ENCODE peak calls at places on chromosomes 3 and 15, in seven cellular contexts. R is CD4-positive, alpha-beta T cell; H is heart left ventricle; Y is HCT116; A is cardiac fibroblast; V is mucosa of descending colon; Z is AG10803. S is an unnamed sample.

GRCh38 chr3:13479332-13479581 is 849 bp upstream of the HDAC11 start:
- DNase-seq in H (no peak), Y (no peak), V (no peak), Z (no peak), R (no peak), A (no peak), S (no peak)

GRCh38 chr15:90585863-90586262 is 56.1 kb downstream of the CRTC3 start:
- DNase-seq in V (no peak), H (no peak), A (peak), R (no peak), Y (no peak), Z (peak), S (no peak)

GRCh38 chr3:140341817-140342403 is 336.0 kb upstream of the TRIM42 start:
- DNase-seq in A (no peak), V (no peak), R (no peak), H (no peak), Y (no peak), Z (no peak), S (no peak)

GRCh38 chr3:195003893-195004289 is 267.1 kb downstream of the XXYLT1 start:
- DNase-seq in H (no peak), V (no peak), Y (no peak), Z (no peak), R (no peak), A (no peak), S (peak)

GRCh38 chr15:29294732-29295131 is 25.1 kb upstream of the NSMCE3 start:
- DNase-seq in R (no peak), V (no peak), Y (no peak), H (no peak), Z (no peak), A (no peak), S (no peak)

GRCh38 chr3:151439652-151440125 is 21.2 kb downstream of the IGSF10 start:
- DNase-seq in R (no peak), Y (peak), V (no peak), H (no peak), A (peak), Z (peak), S (no peak)

GRCh38 chr15:98596885-98597343 is 51.4 kb upstream of the IGF1R start:
- DNase-seq in V (no peak), H (no peak), R (no peak), A (no peak), Z (no peak), Y (no peak), S (no peak)

GRCh38 chr3:185362850-185363661 is at the start of gene MAP3K13:
- DNase-seq in V (peak), H (peak), R (no peak), Y (peak), A (peak), Z (peak), S (peak)

GRCh38 chr15:90872481-90873184 is 4.2 kb downstream of the FURIN start:
- DNase-seq in V (no peak), Y (no peak), R (no peak), H (no peak), Z (peak), A (peak), S (no peak)

GRCh38 chr3:111588527-111588926 is 6.6 kb downstream of the ZBED2 start:
- DNase-seq in R (no peak), V (no peak), Y (no peak), H (no peak), A (peak), Z (no peak), S (no peak)

GRCh38 chr15:38589502-38589901 is 24.9 kb upstream of the RASGRP1 start:
- DNase-seq in H (no peak), Y (no peak), A (peak), Z (peak), V (no peak), R (no peak), S (no peak)

GRCh38 chr3:31776016-31776415 is 205.0 kb downstream of the OSBPL10 start:
- DNase-seq in H (no peak), Z (peak), A (peak), Y (no peak), R (no peak), V (no peak), S (no peak)

GRCh38 chr3:189773056-189773455 is 141.9 kb downstream of the TP63 start:
- DNase-seq in V (no peak), H (no peak), R (no peak), A (peak), Z (peak), Y (no peak), S (no peak)

DNA sequence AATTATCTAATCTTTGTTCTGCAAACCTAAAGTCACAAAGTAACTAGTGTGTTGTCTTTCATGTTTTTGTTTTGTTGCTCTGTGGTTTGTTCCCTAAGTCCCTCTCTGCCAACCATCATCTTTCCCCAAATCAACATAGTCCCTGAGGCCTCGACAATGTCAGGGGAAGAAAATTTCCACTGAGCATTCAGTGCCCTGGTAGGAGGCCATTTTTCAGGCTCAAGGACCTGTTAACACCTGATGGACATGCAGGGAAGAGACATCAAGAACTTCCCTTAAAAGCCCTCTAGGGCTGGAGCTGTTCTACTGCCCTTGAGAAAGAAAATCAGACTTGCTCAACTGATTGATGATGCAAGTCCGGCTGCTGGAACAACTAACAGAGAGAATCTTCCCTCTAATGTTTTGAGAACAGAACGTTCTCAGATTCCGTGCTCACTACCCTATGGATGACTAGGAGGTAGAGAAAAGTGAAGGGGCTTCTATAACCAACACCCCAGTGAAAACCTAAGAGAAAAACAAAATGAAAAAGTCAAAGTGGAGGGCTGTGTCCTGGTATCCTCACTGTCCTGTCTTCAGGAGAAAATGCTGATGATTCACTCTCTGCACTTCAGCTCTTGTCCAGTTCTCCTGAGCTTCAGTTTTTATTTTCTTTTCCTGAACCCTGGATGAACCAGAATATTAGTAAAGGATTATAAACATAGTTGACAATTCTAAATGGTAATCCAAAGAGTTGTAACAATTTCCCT is 373.1 kb downstream of the FOXP1 start:
- DNase-seq in Y (no peak), Z (peak), R (no peak), H (no peak), V (no peak), A (peak), S (no peak)
- TF ChIP-seq CTCF in Y (no peak), Z (peak), R (no peak), H (no peak), V (no peak), A (peak), S (no peak)

GRCh38 chr3:99526927-99527326 is 111.5 kb upstream of the COL8A1 start:
- DNase-seq in H (no peak), A (peak), Y (no peak), V (no peak), R (no peak), Z (no peak), S (no peak)
- TF ChIP-seq CTCF in H (no peak), A (no peak), Y (no peak), V (no peak), R (no peak), Z (no peak), S (no peak)

DNA sequence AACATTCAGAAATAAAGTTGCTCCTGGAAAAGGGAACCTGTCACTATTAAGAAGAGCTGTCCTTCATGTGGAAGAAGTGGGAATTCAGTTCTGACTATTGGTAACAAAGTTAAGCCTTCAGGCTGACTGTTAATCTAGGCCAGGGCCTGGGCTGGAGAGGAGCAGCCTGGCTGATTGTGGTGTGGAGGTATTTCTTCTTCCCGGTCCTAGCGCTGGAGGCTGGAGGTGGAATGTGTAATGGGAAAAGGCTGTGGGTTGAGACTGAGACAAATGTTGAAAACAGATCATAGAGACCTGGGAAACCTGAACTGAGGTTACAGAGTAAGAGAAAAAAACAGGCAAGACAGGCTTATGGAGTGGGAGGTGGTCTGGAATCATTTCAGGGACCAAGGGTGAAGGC is 23.8 kb upstream of the SH3BP5 start:
- DNase-seq in Y (no peak), A (no peak), Z (peak), V (no peak), H (no peak), R (no peak), S (no peak)
- TF ChIP-seq CTCF in Y (no peak), A (no peak), Z (no peak), V (no peak), H (no peak), R (no peak), S (no peak)

GRCh38 chr3:100645913-100646312 is 36.5 kb downstream of the ADGRG7 start:
- DNase-seq in V (no peak), Y (no peak), R (no peak), A (no peak), Z (no peak), H (no peak), S (no peak)

GRCh38 chr3:100647171-100647570 is 37.8 kb downstream of the ADGRG7 start:
- DNase-seq in A (no peak), R (no peak), H (no peak), Y (no peak), V (no peak), Z (no peak), S (no peak)

GRCh38 chr3:100647673-100648072 is 38.3 kb downstream of the ADGRG7 start:
- DNase-seq in H (no peak), A (no peak), V (no peak), Y (no peak), Z (no peak), R (no peak), S (no peak)

GRCh38 chr3:100653731-100654309 is 44.4 kb downstream of the ADGRG7 start:
- DNase-seq in A (no peak), Z (no peak), H (no peak), V (no peak), Y (no peak), R (no peak), S (no peak)

DNA sequence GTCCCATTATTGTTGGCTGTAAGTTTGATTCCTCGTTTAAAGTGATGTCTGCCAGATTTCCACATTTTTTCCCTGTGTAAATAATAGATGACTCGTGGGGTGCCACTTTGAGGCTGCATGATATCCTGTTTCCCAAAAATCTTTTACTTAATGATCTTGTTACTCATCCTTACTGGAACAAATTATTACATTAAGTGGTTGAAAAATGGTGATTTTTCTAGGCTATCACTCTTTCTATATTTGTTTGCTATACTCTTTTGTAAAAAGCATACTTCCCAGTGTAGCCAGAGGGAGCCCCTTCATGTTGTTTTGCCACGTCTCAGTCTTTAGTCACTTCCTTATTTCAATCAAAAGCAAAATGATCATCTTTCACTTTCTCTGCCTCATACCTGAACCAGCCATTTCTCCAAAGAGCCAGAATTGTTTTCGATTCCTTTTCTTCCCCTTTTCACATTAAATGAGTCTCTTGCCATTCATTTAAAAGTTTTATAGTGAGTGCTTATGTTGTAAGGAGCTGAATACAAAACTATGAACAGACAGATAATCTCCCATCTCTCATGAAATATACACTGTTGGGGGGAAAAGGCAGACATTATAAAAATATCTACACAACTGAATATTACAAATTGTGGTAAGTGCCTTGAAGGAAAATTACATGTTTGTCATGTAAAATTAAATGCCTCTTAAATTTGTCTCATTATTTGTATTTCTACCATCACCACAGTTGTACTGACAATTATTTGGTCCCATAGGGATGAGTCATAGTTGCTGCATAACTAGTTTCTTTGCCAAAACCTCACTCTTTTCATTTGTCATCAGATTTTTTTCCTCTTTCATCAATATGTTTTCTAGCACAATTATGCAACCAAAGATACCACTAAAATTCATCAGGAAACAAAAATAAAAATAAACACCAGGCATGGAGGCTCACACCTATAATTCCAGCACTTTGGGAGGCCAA is 41.5 kb downstream of the ADGRG7 start:
- DNase-seq in R (no peak), Y (no peak), H (no peak), A (peak), Z (peak), V (no peak), S (no peak)
- TF ChIP-seq CTCF in R (no peak), Y (no peak), H (peak), A (no peak), Z (peak), V (no peak), S (peak)